ENCODE peak calls at places on chromosomes 5 and 9, in seven cellular contexts. M is right atrium auricular region, T is sigmoid colon, H is spleen, R is Caco-2, S is IMR-90, P is A549. C is an unnamed sample.
A peak's percentile ranks its signal among the peaks of the same experiment; 100 is the strongest.

GRCh38 chr9:84146893-84147705 is 166.5 kb downstream of the RMI1 start:
- DNase-seq in T (no peak), R (no peak), P (no peak), S (no peak), M (no peak), H (no peak), C (no peak)

GRCh38 chr5:147065071-147065470 is 169.8 kb upstream of the STK32A start:
- DNase-seq in P (no peak), R (no peak), M (no peak), S (no peak), H (no peak), T (no peak), C (no peak)

GRCh38 chr5:82336566-82337351 is 58.6 kb upstream of the RPS23 start:
- DNase-seq in H (no peak), R (no peak), P (no peak), M (no peak), T (no peak), S (no peak), C (no peak)

GRCh38 chr9:124709291-124709690 is 61.8 kb downstream of the NR6A1 start:
- DNase-seq in H (no peak), R (no peak), S (no peak), M (no peak), P (no peak), T (no peak), C (no peak)

GRCh38 chr9:34010979-34011378 is 37.7 kb downstream of the UBAP2 start:
- DNase-seq in S (no peak), M (no peak), H (no peak), R (peak; percentile 33), T (no peak), P (peak; percentile 23), C (no peak)

GRCh38 chr5:175461370-175461769 is 17.0 kb upstream of the SFXN1 start:
- DNase-seq in M (no peak), T (no peak), S (no peak), P (no peak), H (no peak), R (no peak), C (no peak)

GRCh38 chr9:18820566-18821095 is 212.4 kb downstream of the SAXO1 start:
- DNase-seq in P (no peak), S (peak; percentile 31), R (no peak), T (no peak), H (no peak), M (no peak), C (no peak)

GRCh38 chr5:43482490-43483064 is 1.1 kb downstream of the TMEM267 start:
- DNase-seq in P (no peak), S (peak; percentile 28), M (no peak), T (no peak), H (no peak), R (peak; percentile 15), C (peak; percentile 17)

GRCh38 chr5:99058466-99058865 is 129.7 kb upstream of the CHD1 start:
- DNase-seq in S (peak; percentile 15), T (no peak), H (no peak), R (no peak), P (no peak), M (no peak), C (no peak)

GRCh38 chr5:73433982-73434342 is 14.6 kb downstream of the FOXD1 start:
- DNase-seq in S (peak; percentile 68), R (no peak), T (no peak), P (no peak), M (no peak), H (no peak), C (no peak)

GRCh38 chr9:78783743-78784142 is 486.8 kb downstream of the PSAT1 start:
- DNase-seq in P (peak; percentile 7), S (no peak), T (no peak), R (no peak), M (no peak), H (no peak), C (no peak)

GRCh38 chr5:172178301-172179031 is 9.6 kb downstream of the STK10 start:
- DNase-seq in R (no peak), S (no peak), P (no peak), T (no peak), M (no peak), H (peak; percentile 82), C (no peak)

GRCh38 chr5:57452885-57453284 is 29.7 kb downstream of the ACTBL2 start:
- DNase-seq in H (no peak), T (no peak), R (no peak), M (no peak), S (no peak), P (no peak), C (no peak)

GRCh38 chr5:14457475-14457874 is 124.1 kb upstream of the OTULINL start:
- DNase-seq in P (no peak), H (no peak), M (no peak), T (no peak), S (no peak), R (no peak), C (no peak)

GRCh38 chr5:179065703-179066102 is 5.5 kb downstream of the ZNF354C start:
- DNase-seq in S (no peak), M (no peak), R (no peak), P (no peak), H (no peak), T (no peak), C (no peak)

GRCh38 chr9:94656976-94657375 is 17.7 kb upstream of the FBP1 start:
- DNase-seq in T (no peak), M (no peak), H (no peak), P (no peak), R (no peak), S (no peak), C (no peak)

GRCh38 chr9:94654165-94654894 is 15.0 kb upstream of the FBP1 start:
- DNase-seq in S (peak; percentile 15), M (no peak), T (peak; percentile 59), R (no peak), H (no peak), P (no peak), C (no peak)

GRCh38 chr9:94650924-94651323 is 11.6 kb upstream of the FBP1 start:
- DNase-seq in R (no peak), H (no peak), P (no peak), M (no peak), T (no peak), S (no peak), C (no peak)

GRCh38 chr9:94655739-94656138 is 16.4 kb upstream of the FBP1 start:
- DNase-seq in T (no peak), H (peak; percentile 80), R (no peak), S (no peak), M (no peak), P (no peak), C (no peak)

DNA sequence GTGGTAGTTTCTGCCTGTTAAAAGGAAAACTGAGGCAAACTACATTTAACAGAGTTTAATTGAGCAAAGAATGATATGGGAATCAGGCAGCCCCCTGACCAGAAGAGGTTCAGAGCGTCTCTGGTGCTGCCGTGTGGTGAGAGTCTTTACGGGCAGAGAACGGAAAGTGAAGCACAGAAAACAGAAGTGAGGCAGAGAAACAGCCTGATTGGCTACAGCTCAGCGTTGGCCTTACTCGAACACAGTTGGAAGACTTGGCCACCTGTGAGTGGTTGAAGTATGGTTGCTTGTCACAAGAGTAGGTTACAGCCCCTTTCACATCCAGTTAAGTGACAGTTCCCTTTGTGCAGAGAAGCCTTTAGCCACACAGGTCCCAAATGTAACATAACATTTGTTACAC is 16.9 kb upstream of the FBP1 start:
- DNase-seq in P (no peak), M (no peak), S (no peak), H (peak; percentile 79), R (no peak), T (no peak), C (no peak)
- H3K4me3 ChIP-seq in P (no peak overlapping the region), M (no peak overlapping the region), S (no peak overlapping the region), H (no peak overlapping the region), R (no peak overlapping the region), T (peak overlapping the region; percentile 13), C (no peak overlapping the region)

DNA sequence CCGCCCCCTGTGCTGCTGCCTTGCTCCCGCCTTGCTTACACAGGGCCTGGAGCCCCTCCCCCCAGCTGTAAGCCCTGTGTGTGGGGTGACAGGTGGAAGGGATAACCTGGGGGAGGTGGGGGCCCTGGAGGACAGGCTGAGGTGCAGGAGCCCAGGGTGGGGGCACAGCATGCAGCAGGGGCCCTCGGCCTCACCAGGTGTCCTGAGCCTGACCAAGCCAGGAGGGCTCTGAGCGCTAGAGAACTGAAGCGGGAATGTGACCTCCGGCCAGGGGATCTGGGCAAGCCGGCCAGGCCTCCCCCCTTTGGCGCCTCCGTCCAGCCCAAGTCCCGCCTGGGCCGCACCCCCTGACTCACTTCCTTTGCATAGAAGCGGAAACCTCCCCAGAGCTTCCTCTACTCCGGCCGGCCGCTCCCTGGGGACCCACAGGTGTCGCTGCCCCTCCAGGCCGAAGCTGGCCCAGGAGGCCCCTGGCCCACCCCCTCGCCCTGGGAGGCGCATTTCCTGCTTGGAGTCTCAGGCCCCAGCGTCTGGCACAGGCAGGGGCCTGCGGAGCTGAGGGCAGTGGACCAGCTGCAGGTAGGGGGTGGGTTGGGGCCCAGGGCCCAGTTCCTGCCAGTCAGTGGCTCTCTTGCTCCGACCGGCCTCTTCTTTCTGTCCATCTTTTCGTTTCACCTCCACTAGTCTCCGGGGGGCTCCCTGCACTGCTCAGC is at the start of gene TOR4A:
- DNase-seq in H (peak; percentile 96), S (peak; percentile 86), P (peak; percentile 92), M (peak; percentile 88), R (no peak), T (peak; percentile 91), C (peak; percentile 63)
- TF ChIP-seq CTCF in H (peak; percentile 19), S (peak; percentile 31), P (peak; percentile 33), M (peak; percentile 16), R (no peak), T (no peak), C (peak; percentile 52)

GRCh38 chr5:52794519-52794918 is 6.8 kb downstream of the ITGA1 start:
- DNase-seq in P (peak; percentile 11), S (peak; percentile 77), T (no peak), R (peak; percentile 34), M (no peak), H (no peak), C (no peak)

GRCh38 chr5:52789867-52790266 is 2.2 kb downstream of the ITGA1 start:
- DNase-seq in M (no peak), T (no peak), R (no peak), H (no peak), S (no peak), P (no peak), C (no peak)

GRCh38 chr5:52788505-52788821 is 747 bp downstream of the ITGA1 start:
- DNase-seq in M (no peak), T (no peak), P (no peak), R (no peak), S (no peak), H (no peak), C (no peak)

GRCh38 chr5:52789378-52789777 is 1.7 kb downstream of the ITGA1 start:
- DNase-seq in S (no peak), T (no peak), M (no peak), H (no peak), R (no peak), P (no peak), C (no peak)

DNA sequence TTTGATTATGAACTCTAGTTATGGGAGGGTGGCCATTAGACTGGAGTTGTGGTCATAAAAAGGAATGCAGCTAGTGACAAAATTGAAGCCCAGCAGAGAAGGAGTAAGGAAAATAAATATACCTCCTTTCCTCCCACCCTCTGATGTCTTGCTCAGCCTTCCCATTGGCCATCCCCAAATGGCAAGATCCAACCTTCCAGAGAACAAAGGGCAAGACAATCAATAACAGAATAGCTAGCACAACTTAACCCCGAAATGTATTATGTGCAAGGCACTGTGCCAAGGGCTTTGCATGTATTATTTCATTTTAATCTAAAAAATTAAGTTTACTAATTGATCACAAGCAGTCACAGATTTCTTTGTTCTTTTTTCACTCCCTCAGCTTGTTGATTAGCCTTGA is 3.6 kb downstream of the ITGA1 start:
- DNase-seq in H (no peak), S (no peak), P (no peak), T (no peak), R (no peak), M (no peak), C (no peak)
- H3K4me3 ChIP-seq in H (peak overlapping the region; percentile 61), S (peak overlapping the region; percentile 19), P (no peak overlapping the region), T (peak overlapping the region; percentile 79), R (no peak overlapping the region), M (no peak overlapping the region), C (no peak overlapping the region)

GRCh38 chr9:88388203-88388885 is at the start of gene SPIN1:
- DNase-seq in H (peak; percentile 96), R (peak; percentile 85), T (peak; percentile 88), S (peak; percentile 62), P (peak; percentile 77), M (no peak), C (peak; percentile 49)
- TF ChIP-seq CTCF in H (no peak), R (no peak), T (no peak), S (peak; percentile 64), P (peak; percentile 98), M (peak; percentile 59), C (peak; percentile 37)